ENCODE peak calls at places on chromosomes 4 and X, in nine cellular contexts. E, V, O, L, X, K, D, W and F are unnamed samples.

GRCh38 chr4:145920205-145920604 is 18.4 kb downstream of the ZNF827 start:
- DNase-seq in E (no peak), V (peak), O (no peak), L (no peak), X (peak), K (no peak), D (no peak), W (no peak), F (peak)

GRCh38 chr4:78774395-78774794 is 1.8 kb upstream of the BMP2K start:
- DNase-seq in E (no peak), V (no peak), O (no peak), L (no peak), X (no peak), K (no peak), D (peak), W (no peak), F (no peak)

GRCh38 chr4:16269742-16270522 is 43.7 kb upstream of the TAPT1 start:
- DNase-seq in E (no peak), V (peak), O (no peak), L (no peak), X (peak), K (no peak), D (no peak), W (no peak), F (peak)

GRCh38 chrX:103584606-103585005 is 709 bp upstream of the TCEAL4 start:
- DNase-seq in E (no peak), V (peak), O (no peak), L (no peak), X (peak), K (no peak), D (no peak), W (no peak), F (no peak)

GRCh38 chr4:83217721-83218522 is 66.7 kb downstream of the COQ2 start:
- DNase-seq in E (no peak), V (no peak), O (no peak), L (no peak), X (no peak), K (no peak), D (peak), W (no peak), F (no peak)

GRCh38 chr4:41072021-41072777 is 142.1 kb downstream of the APBB2 start:
- DNase-seq in E (no peak), V (no peak), O (no peak), L (no peak), X (no peak), K (no peak), D (no peak), W (no peak), F (no peak)

GRCh38 chr4:117466388-117466787 is 381.0 kb upstream of the TRAM1L1 start:
- DNase-seq in E (no peak), V (no peak), O (no peak), L (no peak), X (no peak), K (no peak), D (no peak), W (no peak), F (no peak)

GRCh38 chrX:81257817-81258216 is 55.9 kb downstream of the SH3BGRL start:
- DNase-seq in E (no peak), V (no peak), O (no peak), L (no peak), X (no peak), K (no peak), D (no peak), W (no peak), F (no peak)

GRCh38 chr4:10180927-10181744 is 64.5 kb upstream of the WDR1 start:
- DNase-seq in E (no peak), V (peak), O (no peak), L (no peak), X (no peak), K (no peak), D (peak), W (no peak), F (peak)

GRCh38 chr4:21856754-21857153 is 91.8 kb downstream of the KCNIP4 start:
- DNase-seq in E (no peak), V (no peak), O (no peak), L (no peak), X (no peak), K (no peak), D (no peak), W (no peak), F (no peak)

GRCh38 chrX:70479970-70480659 is 35.5 kb downstream of the DLG3 start:
- DNase-seq in E (no peak), V (peak), O (no peak), L (no peak), X (no peak), K (peak), D (no peak), W (no peak), F (peak)

GRCh38 chr4:114519368-114519767 is 79.2 kb upstream of the UGT8 start:
- DNase-seq in E (no peak), V (no peak), O (no peak), L (no peak), X (no peak), K (no peak), D (no peak), W (no peak), F (no peak)

GRCh38 chrX:155216940-155217450 is 735 bp downstream of the VBP1 start:
- DNase-seq in E (no peak), V (no peak), O (peak), L (no peak), X (no peak), K (no peak), D (peak), W (no peak), F (peak)

GRCh38 chr4:128358231-128358902 is 70.8 kb upstream of the PGRMC2 start:
- DNase-seq in E (peak), V (peak), O (no peak), L (no peak), X (peak), K (no peak), D (no peak), W (no peak), F (peak)

GRCh38 chr4:44965446-44966095 is 239.2 kb upstream of the GNPDA2 start:
- DNase-seq in E (no peak), V (no peak), O (no peak), L (peak), X (no peak), K (no peak), D (no peak), W (no peak), F (no peak)

GRCh38 chr4:173735055-173735454 is 205.0 kb upstream of the HAND2 start:
- DNase-seq in E (no peak), V (peak), O (no peak), L (no peak), X (no peak), K (no peak), D (no peak), W (no peak), F (peak)

GRCh38 chrX:119887721-119888425 is 7.8 kb upstream of the AKAP14 start:
- DNase-seq in E (peak), V (peak), O (peak), L (peak), X (peak), K (no peak), D (peak), W (peak), F (peak)

GRCh38 chrX:21885568-21885967 is 29.8 kb downstream of the YY2 start:
- DNase-seq in E (no peak), V (peak), O (no peak), L (no peak), X (peak), K (no peak), D (no peak), W (no peak), F (no peak)

GRCh38 chrX:31590581-31591113 is 518.8 kb upstream of the FTHL17 start:
- DNase-seq in E (no peak), V (peak), O (no peak), L (no peak), X (peak), K (no peak), D (no peak), W (no peak), F (peak)

GRCh38 chr4:5824635-5825034 is 68.3 kb downstream of the CRMP1 start:
- DNase-seq in E (no peak), V (peak), O (no peak), L (no peak), X (peak), K (no peak), D (peak), W (no peak), F (peak)

GRCh38 chrX:17471121-17471520 is 96.1 kb downstream of the NHS start:
- DNase-seq in E (no peak), V (no peak), O (no peak), L (no peak), X (peak), K (no peak), D (no peak), W (no peak), F (no peak)

GRCh38 chr4:71262161-71262560 is 76.7 kb upstream of the SLC4A4 start:
- DNase-seq in E (no peak), V (peak), O (no peak), L (no peak), X (peak), K (no peak), D (no peak), W (no peak), F (no peak)

GRCh38 chr4:73870260-73870659 is 1.1 kb downstream of the CXCL1 start:
- DNase-seq in E (no peak), V (peak), O (no peak), L (no peak), X (no peak), K (no peak), D (no peak), W (no peak), F (peak)

GRCh38 chr4:145216532-145216931 is 36.1 kb upstream of the OTUD4 start:
- DNase-seq in E (no peak), V (peak), O (no peak), L (no peak), X (peak), K (peak), D (no peak), W (no peak), F (peak)

GRCh38 chrX:65671966-65672365 is 4.5 kb downstream of the MSN start:
- DNase-seq in E (no peak), V (peak), O (no peak), L (no peak), X (no peak), K (no peak), D (no peak), W (no peak), F (no peak)

GRCh38 chrX:134074151-134074550 is 88.8 kb upstream of the GPC3 start:
- DNase-seq in E (no peak), V (no peak), O (no peak), L (no peak), X (no peak), K (peak), D (no peak), W (no peak), F (no peak)

GRCh38 chr4:23235613-23236390 is 543.1 kb downstream of the GBA3 start:
- DNase-seq in E (no peak), V (peak), O (no peak), L (no peak), X (no peak), K (no peak), D (no peak), W (no peak), F (no peak)

GRCh38 chr4:16443504-16444088 is 217.3 kb upstream of the TAPT1 start:
- DNase-seq in E (no peak), V (peak), O (no peak), L (no peak), X (peak), K (peak), D (peak), W (no peak), F (peak)

GRCh38 chrX:47645530-47645929 is 4.8 kb downstream of the ELK1 start:
- DNase-seq in E (no peak), V (peak), O (no peak), L (no peak), X (no peak), K (no peak), D (no peak), W (no peak), F (no peak)

GRCh38 chrX:47648376-47648775 is 2.0 kb downstream of the ELK1 start:
- DNase-seq in E (no peak), V (peak), O (no peak), L (no peak), X (peak), K (no peak), D (no peak), W (no peak), F (no peak)

GRCh38 chrX:47644557-47645091 is 5.7 kb downstream of the ELK1 start:
- DNase-seq in E (no peak), V (peak), O (peak), L (no peak), X (no peak), K (no peak), D (no peak), W (no peak), F (peak)

GRCh38 chrX:47646636-47647035 is 3.7 kb downstream of the ELK1 start:
- DNase-seq in E (no peak), V (no peak), O (no peak), L (no peak), X (no peak), K (no peak), D (no peak), W (no peak), F (no peak)

DNA sequence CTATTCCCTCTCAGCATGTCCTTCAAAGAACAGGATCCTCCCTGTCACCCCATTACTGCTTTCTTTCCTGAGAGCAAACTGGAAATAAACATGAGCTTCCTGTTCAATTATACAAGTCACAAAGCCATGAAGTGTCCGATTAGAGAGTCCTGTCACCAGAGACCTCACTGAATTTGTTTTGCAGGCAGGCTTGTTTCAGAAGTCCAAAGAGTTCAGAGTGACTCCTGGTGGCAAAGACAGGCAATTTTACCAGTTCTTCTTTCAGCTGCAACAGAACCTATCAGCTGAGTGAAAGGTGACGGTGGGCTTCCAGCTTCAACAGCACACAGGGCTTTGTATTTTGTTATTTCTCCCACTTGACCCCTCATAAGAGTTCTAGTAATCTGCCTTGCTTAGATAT is 6.4 kb downstream of the ELK1 start:
- DNase-seq in E (no peak), V (peak), O (no peak), L (no peak), X (no peak), K (no peak), D (no peak), W (no peak), F (peak)
- TF ChIP-seq CTCF in E (peak), V (peak), O (no peak), L (peak), X (peak), K (peak), D (peak), W (no peak), F (peak)

GRCh38 chrX:147550217-147550616 is 361.5 kb upstream of the FMR1 start:
- DNase-seq in E (no peak), V (no peak), O (peak), L (no peak), X (no peak), K (no peak), D (no peak), W (no peak), F (no peak)
- TF ChIP-seq CTCF in E (peak), V (no peak), O (peak), L (no peak), X (no peak), K (no peak), D (no peak), W (no peak), F (no peak)

DNA sequence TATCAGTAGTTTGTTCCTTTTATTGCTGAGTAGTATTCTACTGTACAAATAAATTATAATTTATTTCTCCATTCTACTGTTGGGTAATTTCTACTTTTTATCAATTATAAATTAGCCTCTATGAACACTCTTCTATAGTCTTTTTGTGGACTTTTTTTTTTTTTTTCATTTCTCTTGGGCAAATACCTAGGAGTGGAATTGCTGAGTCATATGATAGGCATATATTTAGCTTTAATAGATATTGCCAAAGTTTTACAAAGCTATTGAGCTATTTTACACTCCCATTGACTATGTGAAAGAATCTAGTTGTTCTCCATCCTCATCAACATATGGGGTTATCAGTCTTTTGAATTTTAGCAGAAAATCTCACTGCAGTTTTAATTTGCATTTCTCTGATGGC is 12.6 kb downstream of the NYX start:
- DNase-seq in E (no peak), V (no peak), O (no peak), L (no peak), X (no peak), K (no peak), D (no peak), W (no peak), F (no peak)
- TF ChIP-seq CTCF in E (no peak), V (no peak), O (no peak), L (no peak), X (no peak), K (no peak), D (no peak), W (no peak), F (no peak)

DNA sequence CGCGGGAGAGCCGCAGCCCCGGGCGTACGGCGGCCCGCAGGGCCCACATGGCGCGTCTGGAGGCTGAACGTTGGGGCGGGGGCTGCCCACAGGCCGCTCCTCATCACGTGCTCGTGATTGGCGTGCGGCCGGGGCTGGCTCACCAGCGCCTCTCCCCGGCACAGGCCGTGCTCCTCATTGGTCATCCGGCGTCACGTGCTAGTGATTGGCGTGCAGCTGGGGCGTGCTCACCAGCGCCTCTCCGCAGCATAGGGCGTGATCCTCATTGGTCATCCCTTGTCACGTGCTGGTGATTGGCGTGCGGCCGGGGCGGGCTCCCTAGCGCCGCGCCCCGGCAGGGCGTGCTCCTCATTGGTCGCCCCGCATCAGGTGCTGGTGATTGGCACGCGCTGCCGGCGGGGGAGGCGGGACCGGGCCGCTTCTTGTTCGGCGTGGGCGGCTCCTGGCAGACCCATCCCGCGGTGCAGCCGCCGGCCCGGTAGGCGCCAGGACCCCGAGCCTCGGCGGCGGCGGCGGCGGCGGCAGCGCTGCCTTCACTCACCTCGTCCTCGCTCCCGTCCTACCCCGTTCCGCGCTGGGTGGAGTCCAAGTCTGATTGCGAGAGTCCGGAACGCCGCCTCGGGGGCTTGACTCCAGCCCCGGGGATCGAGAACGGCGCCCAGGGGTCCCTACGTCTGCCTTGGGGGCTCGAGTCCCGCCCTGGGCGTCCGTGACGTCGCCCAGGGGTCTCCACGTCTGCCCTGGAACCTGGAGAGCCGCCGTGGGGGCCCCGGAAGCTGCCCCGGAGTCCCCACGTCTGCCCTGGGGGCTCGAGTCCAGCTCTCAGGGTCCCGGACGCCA is at the start of gene GTPBP6:
- DNase-seq in E (peak), V (peak), O (peak), L (peak), X (peak), K (peak), D (peak), W (peak), F (peak)
- TF ChIP-seq CTCF in E (peak), V (peak), O (no peak), L (peak), X (peak), K (peak), D (peak), W (no peak), F (no peak)

DNA sequence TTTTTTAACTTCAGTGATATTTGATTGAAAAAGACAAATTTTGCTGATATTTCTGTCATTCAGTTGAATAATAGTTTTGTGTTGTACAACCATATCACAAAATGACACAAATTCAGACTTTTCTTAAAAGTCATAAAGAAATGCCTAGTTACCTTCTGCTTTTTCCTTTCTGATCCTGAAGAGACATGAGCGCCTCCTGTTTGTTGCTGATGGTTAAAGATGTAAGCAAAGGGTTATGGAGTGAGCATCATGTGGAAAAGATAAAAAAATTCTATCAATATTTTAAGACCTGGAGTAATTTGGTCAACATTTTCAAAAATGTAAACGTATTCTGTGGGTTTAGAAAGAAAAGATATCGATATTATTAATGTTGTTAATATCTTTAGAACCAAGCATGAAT is 669.9 kb upstream of the NR3C2 start:
- DNase-seq in E (no peak), V (no peak), O (no peak), L (no peak), X (no peak), K (no peak), D (no peak), W (no peak), F (no peak)
- TF ChIP-seq CTCF in E (no peak), V (no peak), O (no peak), L (no peak), X (no peak), K (peak), D (no peak), W (no peak), F (no peak)

DNA sequence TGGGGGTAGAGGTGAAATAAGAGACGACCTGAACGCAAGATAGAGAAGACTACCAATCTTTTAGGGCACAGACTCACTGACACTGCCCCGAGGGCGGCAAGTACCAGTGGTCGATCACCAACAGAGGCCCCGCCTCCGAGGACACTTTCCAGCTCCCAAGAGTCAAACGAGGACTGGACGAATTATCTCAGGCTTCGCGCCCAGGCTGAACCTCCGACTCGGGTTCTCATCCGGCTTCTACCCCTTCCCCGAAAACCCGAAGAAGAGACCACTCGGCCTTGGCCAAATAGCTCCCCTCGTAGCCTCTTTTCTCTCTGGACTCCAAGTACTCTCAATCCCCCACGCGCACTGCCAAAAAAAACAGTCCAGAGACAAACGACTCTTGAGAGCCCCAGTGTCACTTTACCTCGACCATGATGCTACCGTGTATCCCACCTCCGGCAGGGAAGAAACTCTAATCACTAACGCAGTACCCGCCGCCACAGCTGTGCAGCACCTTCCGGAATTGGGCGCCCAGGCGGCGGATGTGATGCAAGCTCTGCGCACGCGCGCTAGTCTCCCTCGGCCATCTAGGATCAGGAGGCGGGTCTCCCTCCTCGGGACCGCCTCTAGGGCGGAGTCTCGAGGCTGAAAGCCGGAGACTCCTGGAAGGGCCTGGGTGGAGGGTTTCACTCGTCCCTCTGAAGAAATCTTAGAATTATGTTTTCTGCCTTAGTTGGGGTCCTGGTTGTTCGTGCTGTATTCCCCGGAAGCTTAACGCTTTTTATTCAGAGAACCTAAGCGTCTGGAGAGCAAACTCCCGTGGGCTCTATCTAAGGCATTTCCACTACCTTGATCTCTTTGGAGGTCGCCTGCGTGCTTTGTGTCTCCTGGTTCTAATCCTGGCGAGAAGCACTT is at the start of gene PLRG1:
- DNase-seq in E (peak), V (peak), O (peak), L (peak), X (peak), K (peak), D (peak), W (peak), F (peak)
- TF ChIP-seq CTCF in E (peak), V (no peak), O (no peak), L (peak), X (peak), K (no peak), D (no peak), W (peak), F (no peak)